ENCODE peak calls at places on chromosomes 12 and 14, in nine cellular contexts. Z is psoas muscle; C is sigmoid colon; N is fibroblast of pulmonary artery; Q is activated CD8-positive, alpha-beta T cell treated with anti-CD3 and anti-CD28 coated beads for 36 hours; X is BJ; O is mucosa of descending colon; Y is BE2C; T is GM12865. E is an unnamed sample.

GRCh38 chr12:79692249-79692619 is 1.5 kb upstream of the PAWR start:
- DNase-seq in Z (no peak), C (no peak), N (no peak), Q (no peak), X (no peak), O (no peak), Y (no peak), T (no peak), E (no peak)

GRCh38 chr12:122740351-122740750 is 9.7 kb upstream of the HCAR1 start:
- DNase-seq in Z (no peak), C (no peak), N (peak), Q (no peak), X (no peak), O (no peak), Y (no peak), T (no peak), E (no peak)

GRCh38 chr14:32711103-32711680 is 227.5 kb upstream of the NPAS3 start:
- DNase-seq in Z (no peak), C (no peak), N (peak), Q (peak), X (no peak), O (no peak), Y (peak), T (peak), E (no peak)

GRCh38 chr12:85424581-85425348 is 144.7 kb downstream of the ALX1 start:
- DNase-seq in Z (no peak), C (no peak), N (peak), Q (peak), X (no peak), O (no peak), Y (peak), T (peak), E (peak)

GRCh38 chr12:47112679-47113078 is 32.9 kb upstream of the AMIGO2 start:
- DNase-seq in Z (no peak), C (no peak), N (no peak), Q (no peak), X (no peak), O (no peak), Y (no peak), T (no peak), E (no peak)

GRCh38 chr14:55699131-55700057 is 119.4 kb downstream of the KTN1 start:
- DNase-seq in Z (no peak), C (no peak), N (peak), Q (no peak), X (no peak), O (no peak), Y (peak), T (no peak), E (no peak)

GRCh38 chr12:40010899-40011774 is 94.7 kb downstream of the SLC2A13 start:
- DNase-seq in Z (no peak), C (peak), N (peak), Q (peak), X (no peak), O (no peak), Y (peak), T (peak), E (peak)

GRCh38 chr14:98937712-98938505 is 334.1 kb downstream of the BCL11B start:
- DNase-seq in Z (no peak), C (peak), N (no peak), Q (no peak), X (no peak), O (no peak), Y (no peak), T (no peak), E (no peak)

GRCh38 chr12:41959271-41959670 is 185.4 kb downstream of the GXYLT1 start:
- DNase-seq in Z (no peak), C (no peak), N (no peak), Q (no peak), X (no peak), O (no peak), Y (no peak), T (no peak), E (no peak)

GRCh38 chr12:113103756-113104450 is 31.7 kb downstream of the RASAL1 start:
- DNase-seq in Z (no peak), C (no peak), N (no peak), Q (peak), X (no peak), O (peak), Y (no peak), T (no peak), E (no peak)

GRCh38 chr14:94132285-94132887 is 3.0 kb upstream of the IFI27L2 start:
- DNase-seq in Z (no peak), C (no peak), N (peak), Q (peak), X (no peak), O (no peak), Y (peak), T (peak), E (peak)

GRCh38 chr12:48788522-48788851 is 402 bp downstream of the ADCY6 start:
- DNase-seq in Z (no peak), C (no peak), N (no peak), Q (no peak), X (no peak), O (peak), Y (no peak), T (no peak), E (peak)

GRCh38 chr14:58663494-58664111 is 25.8 kb downstream of the DACT1 start:
- DNase-seq in Z (no peak), C (no peak), N (peak), Q (no peak), X (peak), O (no peak), Y (peak), T (no peak), E (peak)

GRCh38 chr12:94297876-94298520 is 149.6 kb downstream of the PLXNC1 start:
- DNase-seq in Z (no peak), C (no peak), N (peak), Q (no peak), X (no peak), O (no peak), Y (no peak), T (no peak), E (no peak)

GRCh38 chr14:76767681-76768055 is 6.4 kb downstream of the VASH1 start:
- DNase-seq in Z (no peak), C (no peak), N (no peak), Q (no peak), X (no peak), O (no peak), Y (no peak), T (no peak), E (no peak)

GRCh38 chr12:3192221-3192620 is 115.0 kb downstream of the TSPAN9 start:
- DNase-seq in Z (no peak), C (no peak), N (no peak), Q (no peak), X (no peak), O (no peak), Y (no peak), T (no peak), E (no peak)

GRCh38 chr14:50452979-50453705 is 56.5 kb upstream of the CDKL1 start:
- DNase-seq in Z (no peak), C (no peak), N (peak), Q (no peak), X (peak), O (no peak), Y (no peak), T (no peak), E (no peak)

GRCh38 chr14:90276627-90277367 is 20.4 kb downstream of the PSMC1 start:
- DNase-seq in Z (no peak), C (no peak), N (no peak), Q (peak), X (no peak), O (no peak), Y (peak), T (no peak), E (peak)

GRCh38 chr12:82329508-82329907 is 28.7 kb downstream of the CCDC59 start:
- DNase-seq in Z (no peak), C (no peak), N (no peak), Q (no peak), X (no peak), O (no peak), Y (no peak), T (no peak), E (no peak)

GRCh38 chr12:82325540-82326336 is 32.4 kb downstream of the CCDC59 start:
- DNase-seq in Z (no peak), C (no peak), N (no peak), Q (no peak), X (no peak), O (no peak), Y (no peak), T (no peak), E (no peak)

DNA sequence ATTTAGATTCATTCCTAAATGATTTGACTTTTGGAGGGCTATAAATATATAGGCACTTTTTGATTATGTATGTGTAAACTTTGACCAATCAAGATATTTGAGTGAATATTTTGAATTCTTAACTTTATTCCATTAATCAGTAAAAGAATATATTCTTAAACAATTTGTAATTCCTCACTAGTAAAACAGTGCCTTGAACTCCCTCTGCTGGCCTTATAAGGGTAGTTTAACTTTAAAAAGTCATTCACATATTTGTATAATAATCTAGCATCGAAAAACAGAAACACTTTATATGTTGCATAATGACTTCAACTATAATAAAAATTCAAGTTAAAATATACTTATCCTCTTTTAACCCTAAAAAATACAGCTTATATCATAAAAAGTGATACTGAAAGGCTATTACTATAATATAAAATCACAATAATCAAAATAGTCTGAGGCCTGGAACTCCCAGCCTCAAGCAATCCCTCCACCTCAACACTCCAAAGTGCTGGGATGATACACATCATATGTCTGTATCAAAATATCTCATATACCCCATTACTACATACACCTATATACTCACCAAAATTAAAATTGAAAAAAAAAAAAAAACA is 31.2 kb downstream of the CCDC59 start:
- DNase-seq in Z (no peak), C (no peak), N (peak), Q (no peak), X (no peak), O (no peak), Y (no peak), T (peak), E (no peak)
- TF ChIP-seq CTCF in Z (peak), C (peak), N (peak), Q (peak), X (peak), O (peak), Y (peak), T (peak), E (peak)

GRCh38 chr14:106269451-106270204 is 743.2 kb downstream of the TMEM121 start:
- DNase-seq in Z (no peak), C (no peak), N (no peak), Q (no peak), X (no peak), O (no peak), Y (no peak), T (no peak), E (no peak)

GRCh38 chr14:106269029-106269428 is 742.6 kb downstream of the TMEM121 start:
- DNase-seq in Z (no peak), C (no peak), N (no peak), Q (no peak), X (no peak), O (no peak), Y (no peak), T (no peak), E (no peak)

DNA sequence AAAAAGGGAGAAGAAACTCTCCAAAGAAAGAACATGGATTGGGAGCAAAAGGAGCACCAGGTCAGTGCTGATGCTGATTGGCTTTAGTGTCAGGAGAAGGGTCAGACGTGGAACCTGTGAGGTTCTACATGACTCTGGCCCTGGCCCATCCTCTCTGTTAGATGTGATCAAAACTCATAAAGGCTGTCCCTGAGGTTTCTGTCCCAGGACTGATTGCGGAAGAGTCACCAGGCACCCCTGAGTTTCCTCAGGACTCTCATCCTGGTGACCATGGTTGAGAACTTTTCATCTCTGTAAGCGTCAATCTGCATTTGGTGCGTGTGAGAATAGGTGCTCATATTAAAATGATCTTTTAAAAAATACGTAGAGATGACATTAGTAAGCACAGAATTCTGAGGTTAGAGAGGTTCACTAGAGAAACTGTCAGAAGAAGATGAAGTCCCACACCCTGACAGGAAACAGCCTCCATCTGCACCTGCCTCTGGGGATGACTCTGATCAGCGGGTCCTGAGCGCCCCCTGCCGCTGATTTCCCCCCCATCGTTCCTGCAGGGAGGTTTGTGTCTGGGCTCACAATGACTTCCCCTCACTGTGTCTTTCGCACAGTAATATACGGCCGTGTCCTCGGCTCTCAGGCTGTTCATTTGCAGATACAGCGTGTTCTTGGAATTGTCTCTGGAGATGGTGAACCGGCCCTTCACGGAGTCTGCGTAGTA is 741.8 kb downstream of the TMEM121 start:
- DNase-seq in Z (no peak), C (no peak), N (no peak), Q (peak), X (no peak), O (peak), Y (peak), T (peak), E (no peak)
- TF ChIP-seq CTCF in Z (no peak), C (no peak), N (no peak), Q (no peak), X (no peak), O (no peak), Y (peak), T (peak), E (no peak)

GRCh38 chr12:59087077-59087673 is 166.9 kb upstream of the LRIG3 start:
- DNase-seq in Z (no peak), C (no peak), N (peak), Q (no peak), X (no peak), O (no peak), Y (no peak), T (no peak), E (no peak)

GRCh38 chr12:59087691-59088090 is 167.4 kb upstream of the LRIG3 start:
- DNase-seq in Z (no peak), C (no peak), N (no peak), Q (no peak), X (no peak), O (no peak), Y (no peak), T (no peak), E (no peak)

GRCh38 chr12:59086124-59086523 is 165.8 kb upstream of the LRIG3 start:
- DNase-seq in Z (no peak), C (no peak), N (no peak), Q (no peak), X (no peak), O (no peak), Y (no peak), T (no peak), E (no peak)

GRCh38 chr12:59084758-59085383 is 164.6 kb upstream of the LRIG3 start:
- DNase-seq in Z (peak), C (no peak), N (no peak), Q (no peak), X (peak), O (peak), Y (no peak), T (no peak), E (no peak)

DNA sequence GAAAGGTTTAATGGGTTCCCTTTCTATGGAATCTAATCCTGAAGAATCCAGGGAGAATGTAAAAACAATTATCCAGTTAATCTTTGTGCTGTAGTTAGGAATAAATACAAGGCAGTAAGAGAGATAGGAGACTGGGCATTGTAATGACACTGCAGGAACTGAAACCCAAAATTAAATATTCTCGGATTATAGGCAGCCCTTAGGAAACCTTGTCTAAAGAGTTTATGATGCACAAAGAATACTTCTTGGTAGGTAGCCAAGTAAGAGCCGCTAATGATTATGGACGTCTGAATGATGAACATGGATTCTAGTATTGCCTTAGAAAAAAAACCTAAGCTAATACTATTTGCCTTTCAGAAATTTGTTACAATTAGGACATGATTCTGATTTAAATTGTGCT is 165.4 kb upstream of the LRIG3 start:
- DNase-seq in Z (no peak), C (no peak), N (no peak), Q (no peak), X (no peak), O (no peak), Y (no peak), T (no peak), E (no peak)
- TF ChIP-seq CTCF in Z (no peak), C (no peak), N (no peak), Q (no peak), X (no peak), O (no peak), Y (no peak), T (no peak), E (no peak)

GRCh38 chr12:130525384-130526172 is 187.9 kb downstream of the PIWIL1 start:
- DNase-seq in Z (no peak), C (no peak), N (no peak), Q (no peak), X (no peak), O (no peak), Y (no peak), T (no peak), E (no peak)

GRCh38 chr12:130529781-130530180 is 186.3 kb downstream of the RIMBP2 start:
- DNase-seq in Z (no peak), C (no peak), N (no peak), Q (no peak), X (no peak), O (no peak), Y (no peak), T (no peak), E (no peak)

GRCh38 chr12:130523863-130524614 is 186.4 kb downstream of the PIWIL1 start:
- DNase-seq in Z (no peak), C (no peak), N (no peak), Q (no peak), X (no peak), O (no peak), Y (no peak), T (no peak), E (no peak)

GRCh38 chr12:130524759-130525158 is 187.1 kb downstream of the PIWIL1 start:
- DNase-seq in Z (no peak), C (no peak), N (no peak), Q (no peak), X (no peak), O (no peak), Y (no peak), T (no peak), E (no peak)

DNA sequence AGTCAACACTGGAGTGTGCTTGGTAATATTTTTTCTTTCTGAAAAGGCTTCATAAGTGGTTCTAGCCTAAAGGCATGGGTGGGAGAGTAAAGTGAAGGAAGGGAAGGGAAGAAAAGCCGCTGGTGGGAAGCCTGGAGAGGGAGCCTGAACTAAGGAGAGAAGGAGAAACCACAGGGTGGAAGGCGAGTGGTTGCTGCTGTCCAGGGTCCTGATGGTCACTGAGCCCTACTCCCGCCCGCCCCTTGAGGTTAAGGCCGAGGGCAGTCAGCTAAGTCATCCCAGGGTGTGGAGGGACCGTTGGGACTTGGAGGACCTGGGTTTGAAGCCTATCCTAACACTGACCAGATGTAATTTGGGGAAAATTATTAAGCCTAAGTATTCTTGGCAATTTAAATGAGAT is 189.1 kb downstream of the PIWIL1 start:
- DNase-seq in Z (no peak), C (no peak), N (no peak), Q (peak), X (no peak), O (peak), Y (no peak), T (no peak), E (no peak)
- TF ChIP-seq CTCF in Z (no peak), C (no peak), N (no peak), Q (no peak), X (no peak), O (no peak), Y (no peak), T (no peak), E (no peak)

E was measured in glutamatergic neuron.